ENCODE peak calls at places on chromosomes 3 and 15, in five cellular contexts. One of them, this sample, is unnamed.

GRCh38 chr3:17179381-17180205 is 294.8 kb downstream of the PLCL2 start:
- DNase-seq in pons: no peak
- DNase-seq in heart right ventricle: peak
- DNase-seq in RPMI7951: peak
- DNase-seq in tibial artery: no peak
- DNase-seq in this sample: no peak

GRCh38 chr3:86985427-86985826 is 5.5 kb downstream of the VGLL3 start:
- DNase-seq in pons: no peak
- DNase-seq in tibial artery: no peak
- DNase-seq in heart right ventricle: no peak
- DNase-seq in RPMI7951: no peak
- DNase-seq in this sample: no peak

GRCh38 chr15:54298396-54298795 is 320.2 kb downstream of the UNC13C start:
- DNase-seq in heart right ventricle: no peak
- DNase-seq in tibial artery: no peak
- DNase-seq in RPMI7951: no peak
- DNase-seq in pons: no peak
- DNase-seq in this sample: no peak

GRCh38 chr3:98733055-98733777 is 29.9 kb upstream of the ST3GAL6 start:
- DNase-seq in pons: peak
- DNase-seq in tibial artery: peak
- DNase-seq in heart right ventricle: peak
- DNase-seq in RPMI7951: peak
- DNase-seq in this sample: peak

GRCh38 chr15:69092159-69092558 is 68.3 kb upstream of the GLCE start:
- DNase-seq in RPMI7951: peak
- DNase-seq in heart right ventricle: no peak
- DNase-seq in pons: no peak
- DNase-seq in tibial artery: no peak
- DNase-seq in this sample: peak

GRCh38 chr3:133038089-133038730 is at the start of gene TMEM108:
- DNase-seq in heart right ventricle: peak
- DNase-seq in pons: peak
- DNase-seq in tibial artery: peak
- DNase-seq in RPMI7951: peak
- DNase-seq in this sample: peak

GRCh38 chr3:64214002-64214696 is 11.1 kb downstream of the PRICKLE2 start:
- DNase-seq in heart right ventricle: peak
- DNase-seq in RPMI7951: peak
- DNase-seq in tibial artery: peak
- DNase-seq in pons: no peak
- DNase-seq in this sample: peak

GRCh38 chr15:87267798-87268197 is 988.7 kb downstream of the NTRK3 start:
- DNase-seq in RPMI7951: peak
- DNase-seq in heart right ventricle: no peak
- DNase-seq in tibial artery: no peak
- DNase-seq in pons: no peak
- DNase-seq in this sample: peak

GRCh38 chr3:23479026-23479425 is 275.9 kb downstream of the UBE2E2 start:
- DNase-seq in tibial artery: no peak
- DNase-seq in heart right ventricle: no peak
- DNase-seq in RPMI7951: peak
- DNase-seq in pons: no peak
- DNase-seq in this sample: peak

GRCh38 chr3:29764603-29765254 is 483.9 kb downstream of the RBMS3 start:
- DNase-seq in RPMI7951: peak
- DNase-seq in heart right ventricle: peak
- DNase-seq in tibial artery: no peak
- DNase-seq in pons: peak
- DNase-seq in this sample: peak

GRCh38 chr15:39613861-39614260 is 33.0 kb downstream of the THBS1 start:
- DNase-seq in RPMI7951: no peak
- DNase-seq in heart right ventricle: no peak
- DNase-seq in tibial artery: no peak
- DNase-seq in pons: no peak
- DNase-seq in this sample: no peak

GRCh38 chr3:10551821-10552630 is 46.6 kb upstream of the ATP2B2 start:
- DNase-seq in heart right ventricle: no peak
- DNase-seq in tibial artery: peak
- DNase-seq in RPMI7951: peak
- DNase-seq in pons: no peak
- DNase-seq in this sample: peak

GRCh38 chr15:25176616-25176923 is 221.8 kb downstream of the SNRPN start:
- DNase-seq in pons: no peak
- DNase-seq in heart right ventricle: no peak
- DNase-seq in RPMI7951: no peak
- DNase-seq in tibial artery: no peak
- DNase-seq in this sample: no peak

GRCh38 chr15:57680021-57680420 is 26.5 kb upstream of the POLR2M start:
- DNase-seq in tibial artery: no peak
- DNase-seq in heart right ventricle: no peak
- DNase-seq in pons: no peak
- DNase-seq in RPMI7951: peak
- DNase-seq in this sample: peak

GRCh38 chr3:149010504-149010951 is 19.2 kb downstream of the GYG1 start:
- DNase-seq in pons: no peak
- DNase-seq in heart right ventricle: no peak
- DNase-seq in tibial artery: no peak
- DNase-seq in RPMI7951: peak
- DNase-seq in this sample: peak

GRCh38 chr3:177295116-177295515 is 97.8 kb upstream of the TBL1XR1 start:
- DNase-seq in RPMI7951: no peak
- DNase-seq in pons: no peak
- DNase-seq in tibial artery: no peak
- DNase-seq in heart right ventricle: no peak
- DNase-seq in this sample: no peak

GRCh38 chr15:26210980-26211379 is 347.9 kb upstream of the ATP10A start:
- DNase-seq in heart right ventricle: no peak
- DNase-seq in tibial artery: no peak
- DNase-seq in RPMI7951: no peak
- DNase-seq in pons: no peak
- DNase-seq in this sample: no peak

GRCh38 chr3:149820183-149820582 is 7.2 kb downstream of the RNF13 start:
- DNase-seq in heart right ventricle: no peak
- DNase-seq in RPMI7951: no peak
- DNase-seq in pons: no peak
- DNase-seq in tibial artery: no peak
- DNase-seq in this sample: peak

GRCh38 chr15:60392986-60393811 is 4.6 kb downstream of the ANXA2 start:
- DNase-seq in tibial artery: peak
- DNase-seq in pons: peak
- DNase-seq in heart right ventricle: peak
- DNase-seq in RPMI7951: peak
- DNase-seq in this sample: peak

GRCh38 chr15:99474981-99475753 is 90.6 kb upstream of the MEF2A start:
- DNase-seq in heart right ventricle: peak
- DNase-seq in tibial artery: no peak
- DNase-seq in RPMI7951: no peak
- DNase-seq in pons: no peak
- DNase-seq in this sample: no peak

GRCh38 chr3:186549497-186549896 is 5.3 kb upstream of the CRYGS start:
- DNase-seq in heart right ventricle: no peak
- DNase-seq in RPMI7951: no peak
- DNase-seq in pons: no peak
- DNase-seq in tibial artery: no peak
- DNase-seq in this sample: no peak

GRCh38 chr3:137249311-137249940 is 291.6 kb downstream of the IL20RB start:
- DNase-seq in pons: no peak
- DNase-seq in heart right ventricle: no peak
- DNase-seq in tibial artery: no peak
- DNase-seq in RPMI7951: no peak
- DNase-seq in this sample: no peak

GRCh38 chr3:125403789-125404188 is 28.7 kb upstream of the ZNF148 start:
- DNase-seq in tibial artery: no peak
- DNase-seq in pons: peak
- DNase-seq in RPMI7951: peak
- DNase-seq in heart right ventricle: no peak
- DNase-seq in this sample: peak

GRCh38 chr15:40093224-40093842 is 15.3 kb downstream of the BMF start:
- DNase-seq in RPMI7951: peak
- DNase-seq in pons: no peak
- DNase-seq in tibial artery: peak
- DNase-seq in heart right ventricle: no peak
- DNase-seq in this sample: no peak

GRCh38 chr15:60853077-60853476 is 374.1 kb upstream of the ICE2 start:
- DNase-seq in RPMI7951: no peak
- DNase-seq in heart right ventricle: no peak
- DNase-seq in pons: no peak
- DNase-seq in tibial artery: no peak
- DNase-seq in this sample: no peak

GRCh38 chr3:25830373-25831305 is 40.7 kb downstream of the OXSM start:
- DNase-seq in RPMI7951: no peak
- DNase-seq in heart right ventricle: no peak
- DNase-seq in pons: peak
- DNase-seq in tibial artery: no peak
- DNase-seq in this sample: no peak

GRCh38 chr3:153704115-153704514 is 417.1 kb upstream of the ARHGEF26 start:
- DNase-seq in pons: no peak
- DNase-seq in tibial artery: no peak
- DNase-seq in RPMI7951: no peak
- DNase-seq in heart right ventricle: no peak
- DNase-seq in this sample: peak

GRCh38 chr3:169264711-169265110 is 398.8 kb downstream of the MECOM start:
- DNase-seq in pons: peak
- DNase-seq in tibial artery: no peak
- DNase-seq in RPMI7951: peak
- DNase-seq in heart right ventricle: peak
- DNase-seq in this sample: peak

GRCh38 chr15:65949482-65949881 is 80.2 kb downstream of the RAB11A start:
- DNase-seq in RPMI7951: no peak
- DNase-seq in pons: no peak
- DNase-seq in heart right ventricle: no peak
- DNase-seq in tibial artery: no peak
- DNase-seq in this sample: no peak

GRCh38 chr15:35484231-35484945 is 61.6 kb downstream of the DPH6 start:
- DNase-seq in heart right ventricle: no peak
- DNase-seq in RPMI7951: peak
- DNase-seq in tibial artery: no peak
- DNase-seq in pons: no peak
- DNase-seq in this sample: no peak

GRCh38 chr3:26750263-26750662 is 127.7 kb downstream of the LRRC3B start:
- DNase-seq in pons: no peak
- DNase-seq in RPMI7951: no peak
- DNase-seq in tibial artery: no peak
- DNase-seq in heart right ventricle: no peak
- DNase-seq in this sample: no peak

GRCh38 chr3:27978440-27978839 is 256.3 kb upstream of the EOMES start:
- DNase-seq in tibial artery: no peak
- DNase-seq in pons: no peak
- DNase-seq in RPMI7951: peak
- DNase-seq in heart right ventricle: no peak
- DNase-seq in this sample: peak

This sample was measured in HT1080.